ENCODE peak calls at places on chromosomes 1 and 21, in seven cellular contexts. S is thoracic aorta; C is pancreas; W is endodermal cell; V is fibroblast of lung; L is breast epithelium; I is CD8-positive, alpha-beta memory T cell. D is an unnamed sample. For H3K4me1, the result is how much of the 10 kb centered on the place peaks cover.

GRCh38 chr1:194570449-194570848 is 1384.0 kb upstream of the B3GALT2 start:
- DNase-seq in S (no peak), V (peak), L (no peak), W (no peak), I (no peak), C (no peak), D (no peak)

GRCh38 chr1:244347942-244348341 is 103.8 kb downstream of the ADSS2 start:
- DNase-seq in W (peak), V (peak), C (no peak), L (no peak), I (no peak), S (no peak), D (no peak)

GRCh38 chr1:113388621-113389355 is 1.5 kb upstream of the MAGI3 start:
- DNase-seq in W (peak), S (no peak), L (no peak), C (peak), V (peak), I (no peak), D (no peak)

GRCh38 chr1:155856257-155856974 is 598 bp downstream of the GON4L start:
- DNase-seq in I (no peak), V (no peak), C (no peak), L (no peak), W (no peak), S (no peak), D (no peak)

GRCh38 chr1:42017259-42017658 is 98.5 kb upstream of the HIVEP3 start:
- DNase-seq in L (no peak), S (no peak), C (no peak), W (no peak), V (no peak), I (no peak), D (no peak)

GRCh38 chr1:226875641-226876295 is 5.4 kb downstream of the PSEN2 start:
- DNase-seq in V (peak), I (no peak), C (peak), L (no peak), W (peak), S (no peak), D (no peak)

GRCh38 chr1:105138445-105138821 is 1388.7 kb downstream of the AMY1C start:
- DNase-seq in W (no peak), L (no peak), I (no peak), C (no peak), S (no peak), V (no peak), D (no peak)

GRCh38 chr1:25356441-25356840 is 18.3 kb downstream of the TMEM50A start:
- DNase-seq in C (no peak), L (no peak), S (no peak), V (no peak), W (no peak), I (no peak), D (no peak)

GRCh38 chr1:59359325-59359724 is 62.4 kb downstream of the FGGY start:
- DNase-seq in W (no peak), L (no peak), C (no peak), V (no peak), I (no peak), S (no peak), D (no peak)

GRCh38 chr1:67429528-67430357 is 459 bp downstream of the SERBP1 start:
- DNase-seq in S (no peak), V (no peak), C (peak), L (peak), I (peak), W (peak), D (peak)

GRCh38 chr1:213053455-213053854 is 2.4 kb downstream of the RPS6KC1 start:
- DNase-seq in W (no peak), I (no peak), C (no peak), S (no peak), L (no peak), V (no peak), D (no peak)

GRCh38 chr1:1627261-1627841 is 4.6 kb upstream of the MMP23B start:
- DNase-seq in C (peak), V (no peak), S (no peak), L (no peak), W (peak), I (no peak), D (no peak)

GRCh38 chr1:8061210-8061609 is 35.1 kb upstream of the ERRFI1 start:
- DNase-seq in S (no peak), I (no peak), C (no peak), V (peak), L (no peak), W (no peak), D (no peak)

GRCh38 chr1:241749924-241750695 is 97.9 kb upstream of the EXO1 start:
- DNase-seq in V (no peak), L (no peak), C (no peak), S (no peak), I (no peak), W (no peak), D (no peak)

GRCh38 chr1:212946872-212947271 is 3.5 kb upstream of the VASH2 start:
- DNase-seq in L (no peak), C (no peak), W (no peak), I (no peak), V (no peak), S (no peak), D (no peak)

GRCh38 chr1:59498640-59499039 is 201.7 kb downstream of the FGGY start:
- DNase-seq in L (no peak), S (no peak), I (no peak), W (no peak), V (peak), C (no peak), D (no peak)

GRCh38 chr1:156920233-156921052 is at the start of gene LRRC71:
- DNase-seq in W (peak), C (peak), I (peak), V (peak), S (no peak), L (peak), D (peak)

GRCh38 chr1:39268112-39268581 is 63.7 kb downstream of the MACF1 start:
- DNase-seq in L (no peak), I (no peak), V (peak), C (no peak), S (peak), W (peak), D (no peak)

GRCh38 chr1:25769625-25770024 is 30.4 kb upstream of the SELENON start:
- DNase-seq in V (no peak), S (no peak), W (no peak), I (no peak), C (no peak), L (no peak), D (no peak)

GRCh38 chr1:198948895-198949659 is 310.2 kb downstream of the PTPRC start:
- DNase-seq in V (no peak), I (no peak), C (peak), L (no peak), S (no peak), W (no peak), D (no peak)

GRCh38 chr1:17084787-17085186 is 31.0 kb upstream of the SDHB start:
- DNase-seq in V (no peak), W (no peak), S (no peak), L (no peak), I (no peak), C (no peak), D (no peak)

GRCh38 chr1:231028676-231029075 is 11.4 kb downstream of the FAM89A start:
- DNase-seq in C (no peak), L (no peak), I (no peak), W (peak), S (no peak), V (no peak), D (no peak)

GRCh38 chr21:20459838-20460237 is 538.4 kb upstream of the NCAM2 start:
- DNase-seq in C (no peak), I (no peak), W (no peak), V (no peak), S (no peak), L (no peak), D (no peak)

GRCh38 chr21:26949830-26950229 is 17.1 kb downstream of the ADAMTS5 start:
- DNase-seq in C (no peak), W (no peak), L (no peak), S (no peak), I (no peak), V (no peak), D (no peak)

GRCh38 chr1:83998599-83999315 is at the start of gene TTLL7:
- DNase-seq in L (peak), V (peak), C (peak), I (peak), S (peak), W (peak), D (peak)

GRCh38 chr1:224897501-224897900 is 32.0 kb upstream of the DNAH14 start:
- DNase-seq in I (no peak), V (peak), S (no peak), C (no peak), W (no peak), L (no peak), D (no peak)

GRCh38 chr1:30681782-30682181 is 41.6 kb downstream of the MATN1 start:
- DNase-seq in I (no peak), L (peak), V (no peak), S (no peak), W (peak), C (no peak), D (no peak)

GRCh38 chr1:156140879-156141707 is 12.3 kb upstream of the SEMA4A start:
- DNase-seq in I (no peak), W (peak), V (peak), S (no peak), C (peak), L (no peak), D (no peak)

GRCh38 chr1:115141145-115141454 is 51.8 kb upstream of the TSPAN2 start:
- DNase-seq in S (no peak), L (no peak), V (no peak), C (no peak), W (no peak), I (no peak), D (no peak)

GRCh38 chr1:6171546-6172124 is 8.5 kb downstream of the CHD5 start:
- DNase-seq in W (peak), I (no peak), L (no peak), C (no peak), S (no peak), V (no peak), D (no peak)

GRCh38 chr1:58986996-58987767 is 203.3 kb upstream of the JUN start:
- DNase-seq in C (no peak), V (no peak), I (no peak), W (peak), L (no peak), S (no peak), D (no peak)

GRCh38 chr1:78831731-78832360 is 174.7 kb downstream of the ADGRL4 start:
- DNase-seq in I (no peak), V (peak), L (no peak), S (no peak), C (no peak), W (no peak), D (no peak)

GRCh38 chr21:14321042-14321441 is 61.9 kb downstream of the HSPA13 start:
- DNase-seq in W (no peak), S (no peak), L (no peak), C (no peak), V (no peak), I (no peak), D (no peak)

GRCh38 chr1:167512262-167512661 is 6.1 kb downstream of the CD247 start:
- DNase-seq in V (no peak), W (no peak), C (no peak), L (no peak), S (no peak), I (no peak), D (no peak)

GRCh38 chr1:39354572-39354971 is 136.9 kb upstream of the BMP8A start:
- DNase-seq in W (no peak), L (no peak), V (no peak), C (no peak), S (no peak), I (no peak), D (no peak)

GRCh38 chr1:15430787-15431570 is 7.3 kb upstream of the CTRC start:
- DNase-seq in W (peak), S (no peak), C (peak), I (peak), L (no peak), V (no peak), D (peak)

GRCh38 chr1:1157914-1158710 is 15.6 kb upstream of the TTLL10 start:
- DNase-seq in W (peak), C (peak), S (no peak), I (no peak), L (no peak), V (peak), D (no peak)

GRCh38 chr1:85409516-85409915 is 55.4 kb downstream of the DDAH1 start:
- DNase-seq in S (no peak), W (no peak), V (no peak), C (no peak), L (no peak), I (no peak), D (no peak)

GRCh38 chr1:85406081-85406480 is 58.9 kb downstream of the DDAH1 start:
- DNase-seq in V (no peak), L (no peak), I (no peak), S (no peak), C (no peak), W (no peak), D (no peak)

GRCh38 chr1:85404393-85404792 is 60.6 kb downstream of the DDAH1 start:
- DNase-seq in V (peak), I (no peak), W (no peak), L (no peak), C (no peak), S (no peak), D (no peak)

GRCh38 chr1:85407978-85408377 is 57.0 kb downstream of the DDAH1 start:
- DNase-seq in C (no peak), L (no peak), S (no peak), I (no peak), W (no peak), V (no peak), D (no peak)

GRCh38 chr1:85406887-85407593 is 57.9 kb downstream of the DDAH1 start:
- DNase-seq in L (no peak), C (peak), S (peak), W (no peak), I (no peak), V (peak), D (no peak)
- H3K4me3 ChIP-seq in L (no peak), C (no peak), S (peak), W (no peak), I (no peak), V (peak), D (no peak)

GRCh38 chr1:74427676-74428075 is 84.7 kb downstream of the LRRC53 start:
- DNase-seq in W (no peak), I (no peak), S (no peak), V (peak), L (no peak), C (no peak), D (no peak)

GRCh38 chr1:74425669-74426068 is 86.7 kb downstream of the LRRC53 start:
- DNase-seq in S (no peak), W (no peak), V (peak), I (no peak), L (no peak), C (no peak), D (no peak)

GRCh38 chr1:74422379-74423155 is 89.8 kb downstream of the LRRC53 start:
- DNase-seq in I (no peak), L (no peak), V (peak), W (no peak), C (no peak), S (no peak), D (no peak)

GRCh38 chr1:74423476-74423875 is 88.9 kb downstream of the LRRC53 start:
- DNase-seq in C (no peak), I (no peak), S (no peak), L (no peak), V (no peak), W (no peak), D (no peak)

DNA sequence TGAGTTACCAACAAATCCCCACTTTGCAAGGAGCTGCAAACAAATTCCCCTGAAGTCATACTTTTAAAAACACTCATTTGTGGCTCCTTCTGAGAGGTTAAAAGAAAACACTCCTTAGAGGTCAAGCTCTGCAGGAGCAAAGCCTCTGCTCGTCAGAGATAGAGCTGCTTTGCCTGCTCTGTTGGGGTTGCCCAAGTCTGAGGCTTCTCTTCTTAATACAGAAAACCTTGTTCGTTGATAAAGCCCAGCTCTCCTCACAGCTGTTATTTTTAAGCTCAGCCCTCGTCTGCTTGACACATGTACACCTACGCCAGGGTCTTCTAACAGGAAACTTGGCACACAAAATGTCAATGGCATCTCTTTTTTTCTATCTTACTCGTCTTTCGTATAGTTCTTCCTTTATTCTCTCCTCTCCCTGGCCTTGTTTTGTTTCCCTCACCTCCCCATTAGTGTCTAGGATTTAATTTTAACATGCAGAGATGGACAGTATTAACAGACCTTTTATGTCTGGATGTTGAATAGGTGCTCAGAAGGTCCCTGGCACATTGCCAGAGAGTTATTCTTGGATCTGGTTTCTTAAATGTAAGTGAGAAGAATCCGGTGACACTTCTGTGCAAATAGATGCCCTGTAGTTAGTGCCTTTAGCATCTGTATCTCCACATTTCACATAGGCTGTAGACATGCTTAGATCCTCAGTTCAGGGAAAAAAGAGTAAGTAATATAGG is 86.0 kb downstream of the LRRC53 start:
- DNase-seq in I (no peak), V (peak), S (no peak), W (no peak), C (no peak), L (no peak), D (no peak)
- H3K4me1 ChIP-seq in I (under half), V (under half), S (under half), W (under half), C (under half), L (under half), D (under half)

GRCh38 chr1:229578168-229579100 is 19.9 kb upstream of the ABCB10 start:
- DNase-seq in I (no peak), L (no peak), C (no peak), W (no peak), V (no peak), S (no peak), D (no peak)
- H3K4me3 ChIP-seq in I (no peak), L (peak), C (no peak), W (no peak), V (no peak), S (peak), D (no peak)

GRCh38 chr1:94117250-94117851 is 3.6 kb downstream of the ABCA4 start:
- DNase-seq in S (no peak), C (no peak), I (no peak), V (no peak), W (peak), L (no peak), D (no peak)
- H3K4me1 ChIP-seq in S (under half), C (under half), I (under half), V (under half), W (half or more), L (under half), D (under half)

DNA sequence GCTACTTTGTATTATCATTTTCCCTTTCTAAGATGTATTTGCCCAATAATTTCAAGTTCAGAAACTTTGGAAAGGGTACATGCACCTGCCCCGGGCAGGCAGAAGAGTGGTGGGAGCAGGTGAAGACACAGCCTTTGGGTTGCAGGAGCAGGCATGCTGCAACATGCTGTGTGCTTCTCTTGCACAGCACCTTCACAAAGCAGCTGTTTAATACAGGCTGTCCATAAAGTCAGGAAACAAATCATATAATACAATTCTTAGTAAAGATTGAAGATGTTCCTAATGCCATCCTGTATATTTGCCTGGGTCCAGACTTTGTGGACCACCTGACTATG is 182.9 kb downstream of the ZNF281 start:
- DNase-seq in W (peak), L (no peak), C (no peak), I (no peak), V (no peak), S (no peak), D (no peak)
- H3K4me3 ChIP-seq in W (no peak), L (no peak), C (no peak), I (no peak), V (no peak), S (no peak), D (no peak)

D was measured in effector memory CD4-positive, alpha-beta T cell.